ENCODE peak calls at places on chromosomes 2 and 18, in eight cellular contexts. M is fibroblast of lung, B is ovary, I is adrenal gland, G is H1, P is BJ, N is astrocyte, H is neural progenitor cell. L is an unnamed sample.
A peak's percentile ranks its signal among the peaks of the same experiment; 100 is the strongest.

GRCh38 chr2:196160101-196160500 is 11.3 kb downstream of the STK17B start:
- DNase-seq in P (peak; percentile 65), G (no peak), M (peak; percentile 95), N (peak; percentile 94), I (peak; percentile 43), B (no peak), H (peak; percentile 24), L (peak; percentile 73)

GRCh38 chr2:36438454-36438977 is 82.9 kb downstream of the CRIM1 start:
- DNase-seq in I (no peak), M (peak; percentile 99), B (no peak), G (no peak), H (no peak), N (peak; percentile 99), P (peak; percentile 93), L (peak; percentile 79)

GRCh38 chr18:33440011-33440383 is 524 bp downstream of the CCDC178 start:
- DNase-seq in B (peak; percentile 61), I (no peak), N (peak; percentile 64), P (no peak), H (peak; percentile 83), G (no peak), M (peak; percentile 76), L (peak; percentile 43)

GRCh38 chr2:16386000-16386399 is 279.6 kb downstream of the CYRIA start:
- DNase-seq in B (no peak), H (no peak), I (no peak), M (no peak), P (no peak), N (no peak), G (no peak), L (no peak)

GRCh38 chr2:26412091-26412673 is 10.5 kb downstream of the DRC1 start:
- DNase-seq in N (no peak), P (no peak), B (no peak), M (no peak), H (no peak), G (no peak), I (peak; percentile 7), L (no peak)

GRCh38 chr2:69931832-69932595 is 17.1 kb downstream of the MXD1 start:
- DNase-seq in B (no peak), I (no peak), P (no peak), N (no peak), H (no peak), G (no peak), M (no peak), L (no peak)

GRCh38 chr18:37570336-37570930 is 4.8 kb upstream of the CELF4 start:
- DNase-seq in I (no peak), H (peak; percentile 56), N (no peak), G (no peak), P (no peak), B (no peak), M (no peak), L (no peak)

GRCh38 chr2:218570850-218571249 is 2.2 kb downstream of the CNOT9 start:
- DNase-seq in H (no peak), P (no peak), B (no peak), I (no peak), M (peak; percentile 58), N (peak; percentile 48), G (no peak), L (no peak)

GRCh38 chr2:67451086-67451832 is 54.1 kb downstream of the ETAA1 start:
- DNase-seq in B (no peak), M (peak; percentile 84), H (no peak), G (no peak), P (peak; percentile 10), N (peak; percentile 82), I (no peak), L (no peak)

GRCh38 chr18:10371165-10371564 is 83.3 kb upstream of the APCDD1 start:
- DNase-seq in P (no peak), N (no peak), B (no peak), M (no peak), H (no peak), I (no peak), G (no peak), L (no peak)

GRCh38 chr2:165369131-165369935 is 100.2 kb upstream of the CSRNP3 start:
- DNase-seq in G (no peak), N (peak; percentile 25), M (peak; percentile 46), P (no peak), I (no peak), H (peak; percentile 63), B (no peak), L (no peak)

GRCh38 chr18:76489081-76489480 is 6.0 kb downstream of the ZNF516 start:
- DNase-seq in B (no peak), N (peak; percentile 11), G (no peak), M (peak; percentile 15), P (no peak), H (no peak), I (no peak), L (no peak)

GRCh38 chr2:241809383-241810303 is 650 bp downstream of the NEU4 start:
- DNase-seq in M (no peak), H (no peak), N (no peak), G (no peak), P (no peak), B (peak; percentile 14), I (no peak), L (no peak)

GRCh38 chr2:232518844-232519243 is 1.3 kb upstream of the PRSS56 start:
- DNase-seq in G (no peak), H (no peak), B (no peak), I (no peak), N (no peak), P (no peak), M (no peak), L (no peak)

GRCh38 chr2:15769676-15770075 is 170.7 kb upstream of the MYCN start:
- DNase-seq in G (no peak), P (no peak), H (no peak), I (no peak), B (no peak), N (no peak), M (no peak), L (no peak)

GRCh38 chr2:67489396-67489795 is 92.3 kb downstream of the ETAA1 start:
- DNase-seq in N (no peak), M (no peak), B (no peak), P (no peak), H (no peak), I (no peak), G (no peak), L (peak; percentile 87)

GRCh38 chr2:238914648-238915015 is 66.7 kb downstream of the TWIST2 start:
- DNase-seq in G (no peak), M (peak; percentile 85), H (no peak), P (no peak), B (peak; percentile 7), I (no peak), N (peak; percentile 78), L (no peak)

GRCh38 chr2:618591-618990 is 58.6 kb downstream of the TMEM18 start:
- DNase-seq in N (no peak), G (peak; percentile 20), M (no peak), B (no peak), P (no peak), I (no peak), H (no peak), L (no peak)

GRCh38 chr2:128438091-128438490 is 119.4 kb upstream of the HS6ST1 start:
- DNase-seq in H (no peak), N (no peak), P (no peak), M (no peak), I (no peak), G (peak; percentile 24), B (peak; percentile 10), L (no peak)

GRCh38 chr18:33755918-33756590 is 178.0 kb downstream of the ASXL3 start:
- DNase-seq in M (peak; percentile 95), G (no peak), P (peak; percentile 47), I (peak; percentile 24), N (peak; percentile 94), H (no peak), B (no peak), L (no peak)

GRCh38 chr2:229714736-229715541 is 584 bp upstream of the DNER start:
- DNase-seq in G (peak; percentile 92), N (peak; percentile 57), M (peak; percentile 72), P (no peak), I (peak; percentile 86), H (peak; percentile 89), B (no peak), L (no peak)

GRCh38 chr2:71952572-71953188 is 195.0 kb downstream of the CYP26B1 start:
- DNase-seq in P (no peak), B (no peak), M (no peak), N (no peak), G (no peak), H (no peak), I (no peak), L (no peak)

GRCh38 chr2:8219631-8220393 is 462.0 kb upstream of the ID2 start:
- DNase-seq in H (no peak), M (no peak), B (no peak), G (no peak), I (no peak), P (no peak), N (no peak), L (no peak)

GRCh38 chr2:239339726-239340654 is 60.8 kb downstream of the HDAC4 start:
- DNase-seq in I (no peak), H (no peak), G (no peak), P (no peak), B (no peak), M (no peak), N (no peak), L (no peak)

GRCh38 chr2:167944825-167945659 is 302.4 kb downstream of the STK39 start:
- DNase-seq in I (no peak), M (peak; percentile 64), G (no peak), N (peak; percentile 45), H (no peak), P (no peak), B (no peak), L (peak; percentile 14)

GRCh38 chr2:233471291-233472035 is 95.1 kb downstream of the USP40 start:
- DNase-seq in G (no peak), M (no peak), P (no peak), N (no peak), B (no peak), I (no peak), H (no peak), L (no peak)

GRCh38 chr18:59054892-59055291 is 84.8 kb upstream of the SEC11C start:
- DNase-seq in B (no peak), N (peak; percentile 64), M (peak; percentile 67), P (no peak), I (no peak), H (no peak), G (no peak), L (no peak)

GRCh38 chr2:14358774-14359173 is 273.7 kb upstream of the LRATD1 start:
- DNase-seq in G (no peak), N (no peak), H (no peak), M (no peak), P (no peak), I (no peak), B (no peak), L (no peak)
- H3K4me3 ChIP-seq in G (no peak overlapping the region), N (no peak overlapping the region), H (no peak overlapping the region), M (no peak overlapping the region), P (no peak overlapping the region), I (no peak overlapping the region), B (no peak overlapping the region), L (no peak overlapping the region)

GRCh38 chr2:85468704-85469349 is 50.3 kb downstream of the SH2D6 start:
- DNase-seq in B (no peak), P (peak; percentile 11), I (no peak), M (peak; percentile 79), G (no peak), H (peak; percentile 46), N (peak; percentile 72), L (no peak)
- TF ChIP-seq CTCF in B (no peak), P (no peak), I (no peak), M (no peak), G (no peak), H (no peak), N (no peak), L (no peak)

GRCh38 chr18:57429607-57430165 is 5.5 kb upstream of the ONECUT2 start:
- DNase-seq in G (no peak), H (peak; percentile 83), N (no peak), B (no peak), I (no peak), M (no peak), P (no peak), L (no peak)
- H3K4me3 ChIP-seq in G (peak overlapping the region; percentile 34), H (peak overlapping the region; percentile 43), N (no peak overlapping the region), B (no peak overlapping the region), I (no peak overlapping the region), M (no peak overlapping the region), P (no peak overlapping the region), L (no peak overlapping the region)

GRCh38 chr18:23502516-23503037 is 734 bp upstream of the RMC1 start:
- DNase-seq in P (no peak), I (no peak), M (no peak), G (no peak), H (no peak), B (no peak), N (no peak), L (no peak)
- TF ChIP-seq CTCF in P (no peak), I (no peak), M (no peak), G (no peak), H (no peak), B (no peak), N (no peak), L (no peak)

L was measured in retinal pigment epithelial cell.